ENCODE peak calls at places on chromosomes 5 and 9, in seven cellular contexts. K is GM23338, F is EL, J is heart right ventricle, G is NCI-H460, R is A172, C is SK-N-DZ. D is an unnamed sample.

GRCh38 chr5:142012186-142012785 is 541 bp downstream of the GNPDA1 start:
- DNase-seq in F (peak), G (peak), R (no peak), J (peak), C (peak), K (peak), D (peak)

GRCh38 chr9:131578778-131579504 is 33.6 kb downstream of the PRRT1B start:
- DNase-seq in R (no peak), C (no peak), F (no peak), K (no peak), G (no peak), J (no peak), D (no peak)

GRCh38 chr9:76004526-76004925 is 114.1 kb downstream of the PCSK5 start:
- DNase-seq in C (no peak), G (no peak), K (no peak), R (no peak), F (no peak), J (no peak), D (no peak)

GRCh38 chr9:928363-929042 is 48.0 kb upstream of the DMRT3 start:
- DNase-seq in J (no peak), F (peak), R (no peak), K (peak), C (no peak), G (peak), D (no peak)

GRCh38 chr5:25414746-25415145 is 770.0 kb upstream of the CDH10 start:
- DNase-seq in G (no peak), J (no peak), K (no peak), R (peak), C (no peak), F (no peak), D (no peak)

GRCh38 chr9:74742792-74743389 is 144.8 kb downstream of the TRPM6 start:
- DNase-seq in F (peak), K (peak), C (peak), G (peak), R (no peak), J (no peak), D (no peak)

GRCh38 chr5:77302653-77303052 is 92.2 kb downstream of the PDE8B start:
- DNase-seq in K (no peak), J (no peak), C (no peak), R (no peak), F (no peak), G (no peak), D (no peak)

GRCh38 chr5:78411596-78411995 is 51.2 kb downstream of the SCAMP1 start:
- DNase-seq in G (no peak), F (no peak), C (no peak), R (no peak), J (no peak), K (no peak), D (no peak)

GRCh38 chr5:96149546-96149945 is 187.9 kb upstream of the ELL2 start:
- DNase-seq in R (no peak), F (peak), J (no peak), K (no peak), G (peak), C (no peak), D (no peak)

GRCh38 chr9:137317979-137318511 is 16.0 kb upstream of the NRARP start:
- DNase-seq in R (no peak), G (no peak), J (no peak), F (no peak), K (no peak), C (no peak), D (no peak)

GRCh38 chr9:123718188-123718587 is 211.7 kb downstream of the DENND1A start:
- DNase-seq in G (no peak), J (no peak), K (no peak), C (no peak), F (no peak), R (no peak), D (no peak)

GRCh38 chr5:151016700-151017099 is 3.7 kb upstream of the GPX3 start:
- DNase-seq in K (no peak), J (no peak), F (no peak), G (no peak), C (no peak), R (no peak), D (no peak)

GRCh38 chr5:150540615-150541396 is 32.9 kb downstream of the NDST1 start:
- DNase-seq in R (peak), C (no peak), F (peak), K (no peak), G (no peak), J (no peak), D (no peak)

GRCh38 chr5:115573133-115573532 is 28.6 kb upstream of the FEM1C start:
- DNase-seq in R (peak), K (no peak), G (no peak), C (no peak), J (no peak), F (peak), D (no peak)

GRCh38 chr9:35306281-35306680 is 144.5 kb downstream of the UNC13B start:
- DNase-seq in J (no peak), C (no peak), K (no peak), G (no peak), R (peak), F (peak), D (no peak)

GRCh38 chr9:133619791-133620190 is 10.6 kb upstream of the FAM163B start:
- DNase-seq in F (peak), R (peak), G (no peak), K (no peak), J (no peak), C (no peak), D (no peak)

GRCh38 chr5:178331491-178331981 is 98.9 kb upstream of the PHYKPL start:
- DNase-seq in R (no peak), J (peak), C (no peak), G (peak), F (no peak), K (no peak), D (no peak)

D was measured in SW 1271.